ENCODE peak calls at places on chromosome 21, in nine cellular contexts. K, O, Y, N, Z, B, F, M and Q are unnamed samples.

GRCh38 chr21:37845535-37845934 is 70.7 kb downstream of the KCNJ6 start:
- DNase-seq in B (no peak), O (no peak), M (no peak), N (no peak), Y (no peak), F (no peak), K (no peak), Z (no peak), Q (no peak)

GRCh38 chr21:39715804-39716397 is 29.1 kb upstream of the IGSF5 start:
- DNase-seq in Z (peak), O (peak), K (peak), N (peak), Y (no peak), F (peak), B (peak), M (peak), Q (no peak)

GRCh38 chr21:45403825-45404725 is 890 bp upstream of the COL18A1 start:
- DNase-seq in F (no peak), O (no peak), B (peak), M (peak), N (peak), Y (peak), K (peak), Z (no peak), Q (no peak)

GRCh38 chr21:38768385-38769071 is 37.2 kb upstream of the ETS2 start:
- DNase-seq in B (peak), F (no peak), O (no peak), Z (no peak), M (no peak), N (no peak), K (peak), Y (no peak), Q (no peak)

GRCh38 chr21:44291936-44292811 is 6.5 kb downstream of the AIRE start:
- DNase-seq in Z (no peak), M (no peak), F (no peak), O (no peak), K (no peak), B (no peak), Y (no peak), N (peak), Q (no peak)

GRCh38 chr21:45302082-45303061 is 14.7 kb upstream of the POFUT2 start:
- DNase-seq in N (no peak), Y (no peak), B (no peak), O (no peak), F (no peak), K (peak), Z (no peak), M (peak), Q (no peak)

GRCh38 chr21:46151261-46151988 is 4.0 kb downstream of the FTCD start:
- DNase-seq in N (no peak), M (no peak), Z (no peak), O (no peak), K (no peak), F (no peak), B (no peak), Y (no peak), Q (no peak)

GRCh38 chr21:27190601-27191000 is 223.7 kb upstream of the ADAMTS5 start:
- DNase-seq in N (no peak), B (peak), Z (no peak), K (peak), M (no peak), Y (no peak), F (no peak), O (no peak), Q (no peak)

GRCh38 chr21:14685568-14685967 is 139.5 kb upstream of the SAMSN1 start:
- DNase-seq in M (no peak), O (no peak), Y (no peak), B (no peak), K (no peak), N (no peak), F (no peak), Z (no peak), Q (no peak)

GRCh38 chr21:43865471-43866181 is 603 bp downstream of the AGPAT3 start:
- DNase-seq in Y (no peak), K (peak), F (no peak), B (peak), M (no peak), N (peak), O (no peak), Z (no peak), Q (no peak)

GRCh38 chr21:29822064-29822463 is 117.7 kb downstream of the GRIK1 start:
- DNase-seq in K (no peak), Z (no peak), Y (no peak), B (no peak), N (no peak), F (no peak), O (no peak), M (no peak), Q (no peak)

GRCh38 chr21:29382029-29382654 is 83.4 kb downstream of the BACH1 start:
- DNase-seq in O (no peak), B (peak), Y (no peak), K (peak), M (peak), F (no peak), N (no peak), Z (no peak), Q (no peak)

GRCh38 chr21:14050121-14050520 is 160.6 kb downstream of the LIPI start:
- DNase-seq in Z (no peak), B (no peak), O (no peak), N (no peak), Y (no peak), F (no peak), M (no peak), K (no peak), Q (no peak)

GRCh38 chr21:38773108-38774061 is 32.3 kb upstream of the ETS2 start:
- DNase-seq in Z (no peak), B (peak), K (peak), F (no peak), M (peak), O (peak), N (no peak), Y (peak), Q (no peak)

GRCh38 chr21:28568692-28569091 is 424.0 kb downstream of the LTN1 start:
- DNase-seq in B (no peak), K (no peak), M (no peak), F (no peak), O (no peak), N (no peak), Y (no peak), Z (no peak), Q (no peak)

GRCh38 chr21:21268061-21268471 is 269.9 kb downstream of the NCAM2 start:
- DNase-seq in B (no peak), O (no peak), K (no peak), Z (no peak), N (no peak), F (no peak), M (no peak), Y (no peak), Q (no peak)

GRCh38 chr21:45818276-45818903 is 163.2 kb upstream of the COL6A1 start:
- DNase-seq in O (no peak), K (peak), F (no peak), Y (no peak), N (no peak), B (peak), Z (no peak), M (no peak), Q (no peak)

GRCh38 chr21:44413566-44414290 is 41.6 kb upstream of the LRRC3 start:
- DNase-seq in F (no peak), M (no peak), N (no peak), B (no peak), Z (no peak), Y (no peak), O (no peak), K (no peak), Q (no peak)

GRCh38 chr21:14917762-14918161 is 147.0 kb downstream of the NRIP1 start:
- DNase-seq in Z (no peak), B (no peak), N (no peak), Y (no peak), O (no peak), F (no peak), K (no peak), M (no peak), Q (no peak)

GRCh38 chr21:44018813-44019567 is 6.9 kb downstream of the TRAPPC10 start:
- DNase-seq in Z (no peak), B (no peak), O (no peak), M (no peak), Y (no peak), N (no peak), F (no peak), K (no peak), Q (no peak)

GRCh38 chr21:44293551-44294231 is 6.2 kb upstream of the PFKL start:
- DNase-seq in B (no peak), Z (no peak), N (no peak), F (no peak), O (no peak), Y (no peak), M (no peak), K (no peak), Q (no peak)

GRCh38 chr21:28590722-28591121 is 402.0 kb downstream of the LTN1 start:
- DNase-seq in O (no peak), Z (peak), Y (no peak), B (no peak), K (no peak), F (no peak), N (peak), M (no peak), Q (no peak)

DNA sequence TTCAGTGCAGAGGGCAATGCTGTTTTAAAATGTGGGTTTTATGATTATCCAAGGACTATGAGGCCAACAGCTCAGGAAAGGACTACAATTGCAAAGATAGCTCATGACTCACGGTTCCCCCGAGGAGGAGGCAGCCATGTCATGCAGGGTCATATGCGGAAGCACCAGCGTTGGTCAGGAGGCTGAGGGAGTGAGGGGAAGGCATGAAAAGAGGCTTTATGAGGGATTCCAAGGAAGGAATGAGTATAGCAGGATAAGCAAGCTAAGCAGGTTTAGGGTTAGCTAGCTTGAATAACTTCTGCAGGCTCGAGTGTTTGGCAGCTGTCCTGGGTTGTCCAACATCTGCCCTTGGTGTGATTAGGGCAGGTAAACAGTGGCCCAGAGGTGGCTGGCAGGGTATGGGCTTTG is 495.1 kb downstream of the SETD4 start:
- DNase-seq in Y (no peak), K (peak), Z (peak), N (no peak), M (peak), F (no peak), B (peak), O (no peak), Q (no peak)
- H3K9ac ChIP-seq in Y (no peak), K (no peak), Z (no peak), N (no peak), M (no peak), F (no peak), B (no peak), O (no peak), Q (no peak)

GRCh38 chr21:42684109-42684916 is 30.9 kb downstream of the PDE9A start:
- DNase-seq in N (no peak), B (no peak), Y (no peak), M (no peak), K (no peak), F (no peak), O (no peak), Z (no peak), Q (no peak)
- H3K4me3 ChIP-seq in N (no peak), B (no peak), Y (no peak), M (no peak), K (no peak), F (no peak), O (no peak), Z (no peak), Q (no peak)

GRCh38 chr21:32134441-32135159 is 144.2 kb downstream of the MIS18A start:
- DNase-seq in N (no peak), Z (no peak), Y (no peak), M (no peak), F (no peak), B (no peak), K (no peak), O (no peak), Q (no peak)
- H3K9ac ChIP-seq in N (no peak), Z (no peak), Y (no peak), M (no peak), F (no peak), B (no peak), K (no peak), O (no peak), Q (no peak)

GRCh38 chr21:36150192-36150711 is 6.4 kb upstream of the DOP1B start:
- DNase-seq in F (no peak), Y (no peak), Z (no peak), N (no peak), K (peak), O (no peak), M (peak), B (no peak), Q (no peak)
- H3K4me3 ChIP-seq in F (no peak), Y (no peak), Z (no peak), N (no peak), K (no peak), O (no peak), M (no peak), B (no peak), Q (no peak)

GRCh38 chr21:42044871-42045495 is 26.1 kb upstream of the UMODL1 start:
- DNase-seq in N (no peak), B (no peak), Y (no peak), F (no peak), O (no peak), Z (no peak), K (no peak), M (no peak), Q (no peak)

GRCh38 chr21:42047821-42048613 is 23.1 kb upstream of the UMODL1 start:
- DNase-seq in Z (no peak), B (peak), O (no peak), K (peak), M (peak), Y (no peak), N (no peak), F (no peak), Q (no peak)

GRCh38 chr21:42051788-42052187 is 19.3 kb upstream of the UMODL1 start:
- DNase-seq in N (no peak), B (no peak), F (no peak), M (peak), Z (no peak), K (no peak), Y (no peak), O (no peak), Q (no peak)

GRCh38 chr21:42049578-42050430 is 21.3 kb upstream of the UMODL1 start:
- DNase-seq in B (no peak), M (no peak), Z (no peak), O (no peak), N (no peak), Y (no peak), F (no peak), K (no peak), Q (no peak)

GRCh38 chr21:42048870-42049577 is 22.1 kb upstream of the UMODL1 start:
- DNase-seq in O (no peak), F (no peak), B (no peak), Y (no peak), M (no peak), K (no peak), N (no peak), Z (no peak), Q (no peak)
- H3K9ac ChIP-seq in O (no peak), F (no peak), B (no peak), Y (no peak), M (no peak), K (no peak), N (no peak), Z (no peak), Q (no peak)

GRCh38 chr21:36747815-36748381 is 49.0 kb downstream of the SIM2 start:
- DNase-seq in F (peak), Z (peak), B (no peak), M (peak), K (no peak), Y (no peak), O (no peak), N (peak), Q (no peak)
- H3K4me3 ChIP-seq in F (peak), Z (peak), B (no peak), M (peak), K (peak), Y (peak), O (no peak), N (peak), Q (no peak)

GRCh38 chr21:18114735-18115134 is 129.9 kb upstream of the CHODL start:
- DNase-seq in K (no peak), F (no peak), B (no peak), O (no peak), Y (no peak), N (no peak), M (no peak), Z (no peak), Q (peak)
- H3K9ac ChIP-seq in K (no peak), F (no peak), B (no peak), O (no peak), Y (no peak), N (no peak), M (no peak), Z (no peak), Q (no peak)

DNA sequence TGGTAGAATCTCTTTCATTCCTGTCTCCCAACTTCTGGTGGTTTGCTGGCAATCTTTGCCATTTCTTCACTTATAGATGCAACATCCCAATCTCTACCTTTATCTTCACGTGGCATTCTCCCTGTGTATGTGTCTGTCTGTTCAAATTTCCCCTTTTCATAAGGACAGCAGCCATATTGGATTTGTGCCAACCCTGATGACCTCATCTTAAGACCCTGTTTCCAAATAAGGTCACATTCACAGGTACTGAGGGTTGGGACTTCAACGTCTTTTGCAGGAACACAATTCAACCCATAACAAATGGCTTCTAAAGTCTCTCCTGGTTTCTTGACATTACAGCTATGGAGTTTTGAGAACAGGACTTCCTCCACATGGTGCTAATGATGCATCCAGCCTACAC is 84.5 kb upstream of the OLIG2 start:
- DNase-seq in Z (no peak), F (no peak), K (no peak), B (no peak), Y (no peak), M (no peak), N (no peak), O (no peak), Q (no peak)
- H3K4me3 ChIP-seq in Z (no peak), F (no peak), K (no peak), B (no peak), Y (no peak), M (no peak), N (no peak), O (no peak), Q (no peak)

GRCh38 chr21:16425297-16425696 is 695.5 kb downstream of the USP25 start:
- DNase-seq in M (peak), O (no peak), B (no peak), Z (no peak), K (no peak), N (no peak), Y (no peak), F (no peak), Q (no peak)

GRCh38 chr21:16423921-16424320 is 694.1 kb downstream of the USP25 start:
- DNase-seq in Y (no peak), Z (no peak), N (no peak), M (no peak), F (no peak), O (no peak), K (no peak), B (no peak), Q (no peak)

GRCh38 chr21:16422702-16423101 is 692.9 kb downstream of the USP25 start:
- DNase-seq in B (no peak), Z (no peak), K (no peak), F (no peak), O (no peak), N (no peak), Y (no peak), M (peak), Q (no peak)

GRCh38 chr21:16426936-16427335 is 697.2 kb downstream of the USP25 start:
- DNase-seq in N (no peak), O (no peak), K (no peak), F (no peak), B (no peak), Z (no peak), Y (no peak), M (peak), Q (no peak)

DNA sequence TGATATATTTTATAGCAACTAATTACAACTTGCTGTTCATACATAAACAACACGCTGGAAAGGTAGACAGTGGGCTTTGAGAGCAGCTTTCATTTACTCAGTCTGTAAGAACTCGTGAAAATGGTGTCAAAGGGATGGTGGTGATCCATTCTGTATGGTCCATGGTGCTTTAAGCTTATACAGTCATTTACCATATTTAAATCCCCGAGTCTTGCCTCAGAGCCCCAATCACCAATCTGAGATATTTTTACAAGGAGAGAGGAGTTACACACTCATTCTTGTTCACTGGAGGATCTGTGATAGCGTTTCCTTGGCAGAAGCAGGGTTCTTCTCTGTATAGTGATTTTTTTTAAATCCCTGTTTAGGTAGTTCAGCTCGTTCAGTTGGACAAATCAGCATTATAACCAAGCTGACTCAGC is 694.6 kb downstream of the USP25 start:
- DNase-seq in M (peak), B (peak), O (no peak), F (no peak), Z (no peak), Y (no peak), N (no peak), K (peak), Q (no peak)
- H3K9ac ChIP-seq in M (peak), B (no peak), O (no peak), F (no peak), Z (no peak), Y (no peak), N (no peak), K (no peak), Q (peak)

GRCh38 chr21:25569084-25569483 is 38.2 kb downstream of the MRPL39 start:
- DNase-seq in K (peak), F (no peak), Z (no peak), O (no peak), Y (no peak), N (no peak), M (peak), B (no peak), Q (no peak)
- H3K4me3 ChIP-seq in K (no peak), F (no peak), Z (no peak), O (no peak), Y (no peak), N (no peak), M (no peak), B (no peak), Q (no peak)